ENCODE peak calls at places on chromosomes 16 and 17, in ten cellular contexts. C is dorsolateral prefrontal cortex; Z is heart left ventricle; A is RWPE1; I is CD4-positive, alpha-beta T cell; Q is myocyte; V is left ventricle myocardium inferior; W is substantia nigra; L is hypothalamus; O is AG09319. J is an unnamed sample.

GRCh38 chr16:29708917-29709600 is 30.1 kb downstream of the QPRT start:
- DNase-seq in C (no peak), I (no peak), O (no peak), W (no peak), Q (no peak), L (no peak), Z (no peak), V (no peak), A (no peak), J (no peak)

GRCh38 chr16:3798827-3799226 is 81.5 kb upstream of the TRAP1 start:
- DNase-seq in O (no peak), I (no peak), W (no peak), A (no peak), C (no peak), L (no peak), Q (no peak), Z (no peak), V (no peak), J (no peak)

GRCh38 chr17:64622931-64623654 is 39.0 kb downstream of the SMURF2 start:
- DNase-seq in L (no peak), Z (no peak), I (no peak), V (no peak), O (no peak), Q (peak), A (peak), W (no peak), C (no peak), J (no peak)

GRCh38 chr16:19384656-19385055 is 33.0 kb upstream of the TMC5 start:
- DNase-seq in Z (no peak), O (no peak), W (no peak), Q (no peak), A (peak), L (no peak), I (no peak), V (no peak), C (no peak), J (no peak)

GRCh38 chr16:74774223-74775139 is at the start of gene FA2H:
- DNase-seq in L (peak), Q (peak), O (no peak), W (peak), A (peak), C (peak), V (peak), I (peak), Z (peak), J (no peak)

GRCh38 chr16:14378131-14378551 is 251.9 kb downstream of the PARN start:
- DNase-seq in L (no peak), I (no peak), W (no peak), O (peak), Q (peak), Z (no peak), V (no peak), A (peak), C (no peak), J (peak)

GRCh38 chr16:49019826-49020401 is 261.7 kb downstream of the CBLN1 start:
- DNase-seq in Z (no peak), O (no peak), L (no peak), C (no peak), V (no peak), Q (no peak), W (no peak), A (no peak), I (no peak), J (no peak)

GRCh38 chr17:3923466-3924190 is 7.4 kb upstream of the P2RX1 start:
- DNase-seq in C (no peak), L (no peak), W (no peak), Q (no peak), Z (no peak), V (no peak), I (no peak), A (no peak), O (no peak), J (no peak)

GRCh38 chr17:40100419-40100668 is at the start of gene NR1D1:
- DNase-seq in O (no peak), Q (no peak), Z (no peak), W (no peak), A (no peak), L (no peak), I (no peak), V (no peak), C (no peak), J (no peak)